ENCODE peak calls at places on chromosomes 13 and 19, in eight cellular contexts. One of them, this sample, is unnamed.

GRCh38 chr19:27733551-27734266 is 1479.2 kb downstream of the UQCRFS1 start:
- DNase-seq in coronary artery: peak; percentile 19
- DNase-seq in mammary epithelial cell: peak; percentile 4
- DNase-seq in esophagus muscularis mucosa: peak; percentile 55
- DNase-seq in fibroblast of the aortic adventitia: no peak
- DNase-seq in HFF-Myc: no peak
- DNase-seq in ascending aorta: no peak
- DNase-seq in HL-60: no peak
- DNase-seq in this sample: no peak

GRCh38 chr13:32639502-32640105 is 53.4 kb downstream of the PDS5B start:
- DNase-seq in HL-60: peak; percentile 21
- DNase-seq in esophagus muscularis mucosa: no peak
- DNase-seq in mammary epithelial cell: peak; percentile 26
- DNase-seq in coronary artery: no peak
- DNase-seq in ascending aorta: peak; percentile 80
- DNase-seq in HFF-Myc: peak; percentile 14
- DNase-seq in fibroblast of the aortic adventitia: peak; percentile 85
- DNase-seq in this sample: peak; percentile 47

GRCh38 chr13:51040431-51040830 is 70.6 kb downstream of the C13orf42 start:
- DNase-seq in esophagus muscularis mucosa: peak; percentile 53
- DNase-seq in HFF-Myc: no peak
- DNase-seq in fibroblast of the aortic adventitia: no peak
- DNase-seq in HL-60: no peak
- DNase-seq in ascending aorta: no peak
- DNase-seq in coronary artery: no peak
- DNase-seq in mammary epithelial cell: no peak
- DNase-seq in this sample: no peak

GRCh38 chr13:110323172-110323851 is 16.2 kb downstream of the COL4A2 start:
- DNase-seq in ascending aorta: peak; percentile 67
- DNase-seq in coronary artery: peak; percentile 76
- DNase-seq in fibroblast of the aortic adventitia: peak; percentile 26
- DNase-seq in HL-60: no peak
- DNase-seq in HFF-Myc: no peak
- DNase-seq in mammary epithelial cell: no peak
- DNase-seq in esophagus muscularis mucosa: no peak
- DNase-seq in this sample: peak; percentile 68

GRCh38 chr19:38378866-38379265 is 4.5 kb downstream of the PSMD8 start:
- DNase-seq in HL-60: no peak
- DNase-seq in coronary artery: no peak
- DNase-seq in mammary epithelial cell: no peak
- DNase-seq in esophagus muscularis mucosa: no peak
- DNase-seq in HFF-Myc: no peak
- DNase-seq in fibroblast of the aortic adventitia: no peak
- DNase-seq in ascending aorta: no peak
- DNase-seq in this sample: no peak

GRCh38 chr19:55246462-55247451 is 12.1 kb downstream of the PPP6R1 start:
- DNase-seq in mammary epithelial cell: no peak
- DNase-seq in HFF-Myc: no peak
- DNase-seq in esophagus muscularis mucosa: no peak
- DNase-seq in fibroblast of the aortic adventitia: no peak
- DNase-seq in HL-60: no peak
- DNase-seq in coronary artery: no peak
- DNase-seq in ascending aorta: no peak
- DNase-seq in this sample: no peak

GRCh38 chr13:30746816-30747215 is 11.5 kb downstream of the ALOX5AP start:
- DNase-seq in mammary epithelial cell: no peak
- DNase-seq in HFF-Myc: no peak
- DNase-seq in HL-60: no peak
- DNase-seq in coronary artery: no peak
- DNase-seq in fibroblast of the aortic adventitia: no peak
- DNase-seq in esophagus muscularis mucosa: no peak
- DNase-seq in ascending aorta: no peak
- DNase-seq in this sample: no peak

GRCh38 chr13:57629821-57630235 is 1.7 kb upstream of the PCDH17 start:
- DNase-seq in esophagus muscularis mucosa: peak; percentile 96
- DNase-seq in mammary epithelial cell: no peak
- DNase-seq in ascending aorta: peak; percentile 87
- DNase-seq in fibroblast of the aortic adventitia: peak; percentile 67
- DNase-seq in HL-60: no peak
- DNase-seq in HFF-Myc: no peak
- DNase-seq in coronary artery: peak; percentile 82
- DNase-seq in this sample: peak; percentile 62

GRCh38 chr13:80309926-80310325 is 31.0 kb downstream of the SPRY2 start:
- DNase-seq in esophagus muscularis mucosa: no peak
- DNase-seq in fibroblast of the aortic adventitia: no peak
- DNase-seq in HL-60: no peak
- DNase-seq in HFF-Myc: no peak
- DNase-seq in mammary epithelial cell: no peak
- DNase-seq in coronary artery: no peak
- DNase-seq in ascending aorta: no peak
- DNase-seq in this sample: no peak

GRCh38 chr13:80303225-80303811 is 37.6 kb downstream of the SPRY2 start:
- DNase-seq in HFF-Myc: no peak
- DNase-seq in mammary epithelial cell: no peak
- DNase-seq in HL-60: no peak
- DNase-seq in ascending aorta: no peak
- DNase-seq in fibroblast of the aortic adventitia: no peak
- DNase-seq in coronary artery: no peak
- DNase-seq in esophagus muscularis mucosa: no peak
- DNase-seq in this sample: no peak

GRCh38 chr13:80307401-80307987 is 33.4 kb downstream of the SPRY2 start:
- DNase-seq in esophagus muscularis mucosa: no peak
- DNase-seq in ascending aorta: no peak
- DNase-seq in mammary epithelial cell: no peak
- DNase-seq in HFF-Myc: no peak
- DNase-seq in HL-60: no peak
- DNase-seq in coronary artery: no peak
- DNase-seq in fibroblast of the aortic adventitia: peak; percentile 40
- DNase-seq in this sample: no peak

GRCh38 chr13:80306573-80306972 is 34.4 kb downstream of the SPRY2 start:
- DNase-seq in HFF-Myc: no peak
- DNase-seq in ascending aorta: no peak
- DNase-seq in HL-60: no peak
- DNase-seq in mammary epithelial cell: no peak
- DNase-seq in fibroblast of the aortic adventitia: peak; percentile 4
- DNase-seq in esophagus muscularis mucosa: no peak
- DNase-seq in coronary artery: no peak
- DNase-seq in this sample: no peak

DNA sequence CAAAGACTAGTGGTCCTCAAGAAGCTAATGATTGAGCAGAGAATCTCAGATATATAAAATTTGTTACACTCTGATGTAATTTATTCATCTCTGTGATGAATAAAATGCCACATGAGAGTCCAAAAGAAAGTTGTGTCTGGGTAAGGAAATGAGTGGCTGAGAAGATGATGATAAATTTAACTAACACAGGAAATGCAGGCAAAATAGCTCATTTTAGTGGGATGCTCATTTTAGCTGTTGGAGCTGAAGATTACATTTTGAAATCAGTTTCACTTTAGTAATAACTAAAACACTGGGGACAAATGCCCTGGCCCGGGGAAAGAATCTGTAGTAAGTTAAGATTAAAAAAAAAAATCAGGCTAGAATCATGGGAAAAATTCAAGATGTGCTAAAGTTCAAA is 35.2 kb downstream of the SPRY2 start:
- DNase-seq in HL-60: no peak
- DNase-seq in esophagus muscularis mucosa: no peak
- DNase-seq in HFF-Myc: no peak
- DNase-seq in ascending aorta: no peak
- DNase-seq in mammary epithelial cell: no peak
- DNase-seq in fibroblast of the aortic adventitia: peak; percentile 39
- DNase-seq in coronary artery: no peak
- DNase-seq in this sample: no peak
- H3K4me3 ChIP-seq in HL-60: no peak overlapping the region
- H3K4me3 ChIP-seq in esophagus muscularis mucosa: no peak overlapping the region
- H3K4me3 ChIP-seq in HFF-Myc: no peak overlapping the region
- H3K4me3 ChIP-seq in ascending aorta: peak overlapping the region; percentile 31
- H3K4me3 ChIP-seq in mammary epithelial cell: no peak overlapping the region
- H3K4me3 ChIP-seq in fibroblast of the aortic adventitia: no peak overlapping the region
- H3K4me3 ChIP-seq in coronary artery: peak overlapping the region; percentile 15
- H3K4me3 ChIP-seq in this sample: no peak overlapping the region

GRCh38 chr13:78317030-78317429 is 286.3 kb downstream of the POU4F1 start:
- DNase-seq in ascending aorta: no peak
- DNase-seq in fibroblast of the aortic adventitia: peak; percentile 13
- DNase-seq in HFF-Myc: peak; percentile 2
- DNase-seq in mammary epithelial cell: no peak
- DNase-seq in HL-60: no peak
- DNase-seq in coronary artery: no peak
- DNase-seq in esophagus muscularis mucosa: no peak
- DNase-seq in this sample: no peak
- TF ChIP-seq CTCF in ascending aorta: no peak
- TF ChIP-seq CTCF in fibroblast of the aortic adventitia: peak; percentile 32
- TF ChIP-seq CTCF in HFF-Myc: no peak
- TF ChIP-seq CTCF in mammary epithelial cell: peak; percentile 49
- TF ChIP-seq CTCF in HL-60: no peak
- TF ChIP-seq CTCF in coronary artery: no peak
- TF ChIP-seq CTCF in esophagus muscularis mucosa: no peak
- TF ChIP-seq CTCF in this sample: no peak

GRCh38 chr19:406999-407491 is 1.9 kb downstream of the C2CD4C start:
- DNase-seq in HFF-Myc: no peak
- DNase-seq in coronary artery: no peak
- DNase-seq in ascending aorta: no peak
- DNase-seq in esophagus muscularis mucosa: no peak
- DNase-seq in mammary epithelial cell: no peak
- DNase-seq in HL-60: no peak
- DNase-seq in fibroblast of the aortic adventitia: no peak
- DNase-seq in this sample: no peak

GRCh38 chr19:403221-404036 is 5.5 kb downstream of the C2CD4C start:
- DNase-seq in HFF-Myc: no peak
- DNase-seq in esophagus muscularis mucosa: no peak
- DNase-seq in HL-60: no peak
- DNase-seq in fibroblast of the aortic adventitia: no peak
- DNase-seq in coronary artery: no peak
- DNase-seq in ascending aorta: peak; percentile 19
- DNase-seq in mammary epithelial cell: no peak
- DNase-seq in this sample: no peak

GRCh38 chr19:407501-408440 is 1.2 kb downstream of the C2CD4C start:
- DNase-seq in HFF-Myc: no peak
- DNase-seq in ascending aorta: no peak
- DNase-seq in mammary epithelial cell: no peak
- DNase-seq in fibroblast of the aortic adventitia: no peak
- DNase-seq in esophagus muscularis mucosa: no peak
- DNase-seq in coronary artery: no peak
- DNase-seq in HL-60: no peak
- DNase-seq in this sample: no peak

GRCh38 chr19:406121-406711 is 2.7 kb downstream of the C2CD4C start:
- DNase-seq in HL-60: no peak
- DNase-seq in fibroblast of the aortic adventitia: no peak
- DNase-seq in HFF-Myc: no peak
- DNase-seq in ascending aorta: no peak
- DNase-seq in esophagus muscularis mucosa: no peak
- DNase-seq in mammary epithelial cell: no peak
- DNase-seq in coronary artery: no peak
- DNase-seq in this sample: no peak

GRCh38 chr19:405138-405965 is 3.6 kb downstream of the C2CD4C start:
- DNase-seq in ascending aorta: no peak
- DNase-seq in HFF-Myc: no peak
- DNase-seq in mammary epithelial cell: no peak
- DNase-seq in fibroblast of the aortic adventitia: no peak
- DNase-seq in esophagus muscularis mucosa: no peak
- DNase-seq in coronary artery: no peak
- DNase-seq in HL-60: no peak
- DNase-seq in this sample: no peak
- H3K4me3 ChIP-seq in ascending aorta: no peak overlapping the region
- H3K4me3 ChIP-seq in HFF-Myc: no peak overlapping the region
- H3K4me3 ChIP-seq in mammary epithelial cell: no peak overlapping the region
- H3K4me3 ChIP-seq in fibroblast of the aortic adventitia: no peak overlapping the region
- H3K4me3 ChIP-seq in esophagus muscularis mucosa: no peak overlapping the region
- H3K4me3 ChIP-seq in coronary artery: no peak overlapping the region
- H3K4me3 ChIP-seq in HL-60: no peak overlapping the region
- H3K4me3 ChIP-seq in this sample: no peak overlapping the region

DNA sequence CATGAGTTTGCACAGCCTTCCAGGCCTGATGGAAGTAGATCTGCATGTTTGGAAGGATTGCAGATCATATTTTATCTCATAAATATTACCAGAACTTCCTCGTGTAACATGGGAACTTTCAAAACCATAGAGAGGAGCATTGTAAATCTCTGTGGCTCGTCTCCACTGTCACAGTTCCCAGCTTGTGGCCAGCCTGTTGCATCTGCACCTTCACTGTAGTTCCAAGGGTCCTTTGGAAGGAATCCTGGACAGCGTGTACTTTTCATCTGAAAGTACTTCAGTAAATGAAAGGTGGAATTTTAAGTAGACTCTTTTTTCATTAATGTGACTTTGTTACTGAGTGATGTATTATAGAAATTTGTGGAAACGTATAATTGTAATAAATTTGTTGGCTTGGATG is 105.4 kb downstream of the ATP11A start:
- DNase-seq in fibroblast of the aortic adventitia: no peak
- DNase-seq in mammary epithelial cell: no peak
- DNase-seq in HL-60: no peak
- DNase-seq in esophagus muscularis mucosa: no peak
- DNase-seq in HFF-Myc: no peak
- DNase-seq in coronary artery: no peak
- DNase-seq in ascending aorta: peak; percentile 9
- DNase-seq in this sample: no peak
- TF ChIP-seq CTCF in fibroblast of the aortic adventitia: no peak
- TF ChIP-seq CTCF in mammary epithelial cell: no peak
- TF ChIP-seq CTCF in HL-60: no peak
- TF ChIP-seq CTCF in esophagus muscularis mucosa: no peak
- TF ChIP-seq CTCF in HFF-Myc: no peak
- TF ChIP-seq CTCF in coronary artery: no peak
- TF ChIP-seq CTCF in ascending aorta: no peak
- TF ChIP-seq CTCF in this sample: no peak

DNA sequence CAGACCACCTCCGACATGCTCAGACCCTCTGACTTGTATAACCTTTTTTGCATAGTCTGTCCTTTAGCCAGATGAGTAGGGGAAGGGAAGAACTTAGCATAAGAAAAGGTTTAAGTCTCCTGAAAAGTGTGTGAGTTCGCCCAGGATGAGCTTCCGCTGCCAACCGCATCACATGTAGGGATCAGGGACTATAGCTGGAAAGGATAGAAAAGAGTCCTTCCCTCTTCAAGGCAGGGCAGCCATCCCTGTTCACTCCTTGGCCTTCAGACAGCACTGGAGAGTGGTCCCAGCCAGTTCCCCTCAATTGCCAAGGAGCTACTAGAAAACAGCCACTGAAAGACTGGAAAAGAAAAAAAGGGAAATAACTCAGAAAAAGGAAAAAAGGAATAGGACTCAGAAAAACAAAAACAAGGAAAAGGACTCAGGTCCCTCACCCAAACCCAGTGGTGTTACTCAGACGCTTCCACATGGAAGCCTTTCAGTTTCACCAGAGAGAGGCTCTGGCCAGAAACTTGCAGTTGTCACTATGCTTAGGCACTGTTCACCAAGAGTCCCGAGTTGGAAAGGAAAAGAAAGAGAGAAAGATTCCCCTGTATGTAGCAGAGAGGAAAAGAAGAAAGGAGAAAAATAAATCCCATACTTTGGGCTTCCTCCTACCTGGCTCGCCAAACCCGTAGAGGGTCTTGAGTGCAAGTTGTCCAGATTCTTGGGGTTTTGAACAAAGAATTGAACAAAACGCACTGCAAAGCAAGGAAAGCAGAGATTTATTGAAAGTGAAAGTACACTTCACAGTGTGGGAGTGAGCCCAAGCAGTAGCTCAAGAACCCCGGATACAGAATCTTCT is 5.6 kb upstream of the TM9SF2 start:
- DNase-seq in ascending aorta: no peak
- DNase-seq in esophagus muscularis mucosa: no peak
- DNase-seq in coronary artery: no peak
- DNase-seq in HFF-Myc: no peak
- DNase-seq in mammary epithelial cell: no peak
- DNase-seq in HL-60: no peak
- DNase-seq in fibroblast of the aortic adventitia: peak; percentile 36
- DNase-seq in this sample: no peak
- H3K4me3 ChIP-seq in ascending aorta: peak overlapping the region; percentile 63
- H3K4me3 ChIP-seq in esophagus muscularis mucosa: peak overlapping the region; percentile 47
- H3K4me3 ChIP-seq in coronary artery: peak overlapping the region; percentile 57
- H3K4me3 ChIP-seq in HFF-Myc: no peak overlapping the region
- H3K4me3 ChIP-seq in mammary epithelial cell: no peak overlapping the region
- H3K4me3 ChIP-seq in HL-60: peak overlapping the region; percentile 35
- H3K4me3 ChIP-seq in fibroblast of the aortic adventitia: peak overlapping the region; percentile 61
- H3K4me3 ChIP-seq in this sample: no peak overlapping the region